ENCODE peak calls at places on chromosome 17, in six cellular contexts. One of them, this sample, is unnamed.

GRCh38 chr17:48037036-48037881 is at the start of gene COPZ2:
- DNase-seq in non-pigmented ciliary epithelial cell: no peak
- DNase-seq in fibroblast of the conjunctiva: no peak
- DNase-seq in OCI-M1: peak
- DNase-seq in EL: peak
- DNase-seq in nephron progenitor cell: peak
- DNase-seq in this sample: no peak

GRCh38 chr17:75814021-75814395 is 29.4 kb downstream of the UNK start:
- DNase-seq in non-pigmented ciliary epithelial cell: no peak
- DNase-seq in fibroblast of the conjunctiva: no peak
- DNase-seq in OCI-M1: no peak
- DNase-seq in EL: no peak
- DNase-seq in nephron progenitor cell: no peak
- DNase-seq in this sample: no peak

GRCh38 chr17:45160505-45161287 is 979 bp upstream of the HEXIM2 start:
- DNase-seq in non-pigmented ciliary epithelial cell: no peak
- DNase-seq in fibroblast of the conjunctiva: no peak
- DNase-seq in OCI-M1: peak
- DNase-seq in EL: peak
- DNase-seq in nephron progenitor cell: peak
- DNase-seq in this sample: peak

GRCh38 chr17:40063915-40064531 is 1.3 kb downstream of the THRA start:
- DNase-seq in non-pigmented ciliary epithelial cell: no peak
- DNase-seq in fibroblast of the conjunctiva: no peak
- DNase-seq in OCI-M1: no peak
- DNase-seq in EL: no peak
- DNase-seq in nephron progenitor cell: no peak
- DNase-seq in this sample: no peak

GRCh38 chr17:38703742-38704644 is 1.1 kb upstream of the MLLT6 start:
- DNase-seq in non-pigmented ciliary epithelial cell: no peak
- DNase-seq in fibroblast of the conjunctiva: no peak
- DNase-seq in OCI-M1: peak
- DNase-seq in EL: peak
- DNase-seq in nephron progenitor cell: peak
- DNase-seq in this sample: no peak

GRCh38 chr17:31550389-31551056 is 159.0 kb downstream of the RAB11FIP4 start:
- DNase-seq in non-pigmented ciliary epithelial cell: no peak
- DNase-seq in fibroblast of the conjunctiva: no peak
- DNase-seq in OCI-M1: no peak
- DNase-seq in EL: no peak
- DNase-seq in nephron progenitor cell: no peak
- DNase-seq in this sample: no peak

GRCh38 chr17:56125830-56126819 is 27.1 kb upstream of the ANKFN1 start:
- DNase-seq in non-pigmented ciliary epithelial cell: no peak
- DNase-seq in fibroblast of the conjunctiva: peak
- DNase-seq in OCI-M1: peak
- DNase-seq in EL: peak
- DNase-seq in nephron progenitor cell: peak
- DNase-seq in this sample: peak

GRCh38 chr17:50076221-50076590 is 18.9 kb upstream of the PDK2 start:
- DNase-seq in non-pigmented ciliary epithelial cell: no peak
- DNase-seq in fibroblast of the conjunctiva: no peak
- DNase-seq in OCI-M1: no peak
- DNase-seq in EL: no peak
- DNase-seq in nephron progenitor cell: no peak
- DNase-seq in this sample: no peak

GRCh38 chr17:29115906-29116651 is 64.1 kb downstream of the MYO18A start:
- DNase-seq in non-pigmented ciliary epithelial cell: no peak
- DNase-seq in fibroblast of the conjunctiva: no peak
- DNase-seq in OCI-M1: peak
- DNase-seq in EL: peak
- DNase-seq in nephron progenitor cell: peak
- DNase-seq in this sample: no peak

GRCh38 chr17:75047398-75048098 is 523 bp downstream of the KCTD2 start:
- DNase-seq in non-pigmented ciliary epithelial cell: no peak
- DNase-seq in fibroblast of the conjunctiva: no peak
- DNase-seq in OCI-M1: peak
- DNase-seq in EL: no peak
- DNase-seq in nephron progenitor cell: peak
- DNase-seq in this sample: no peak

GRCh38 chr17:8041249-8041928 is 2.5 kb downstream of the ALOX15B start:
- DNase-seq in non-pigmented ciliary epithelial cell: peak
- DNase-seq in fibroblast of the conjunctiva: peak
- DNase-seq in OCI-M1: peak
- DNase-seq in EL: peak
- DNase-seq in nephron progenitor cell: no peak
- DNase-seq in this sample: peak

GRCh38 chr17:57902117-57902799 is 52.4 kb upstream of the MRPS23 start:
- DNase-seq in non-pigmented ciliary epithelial cell: no peak
- DNase-seq in fibroblast of the conjunctiva: no peak
- DNase-seq in OCI-M1: no peak
- DNase-seq in EL: no peak
- DNase-seq in nephron progenitor cell: no peak
- DNase-seq in this sample: no peak

GRCh38 chr17:44906010-44906646 is 6.9 kb upstream of the EFTUD2 start:
- DNase-seq in non-pigmented ciliary epithelial cell: peak
- DNase-seq in fibroblast of the conjunctiva: peak
- DNase-seq in OCI-M1: peak
- DNase-seq in EL: peak
- DNase-seq in nephron progenitor cell: no peak
- DNase-seq in this sample: peak

GRCh38 chr17:4204190-4204589 is 59.6 kb downstream of the ANKFY1 start:
- DNase-seq in non-pigmented ciliary epithelial cell: no peak
- DNase-seq in fibroblast of the conjunctiva: no peak
- DNase-seq in OCI-M1: no peak
- DNase-seq in EL: no peak
- DNase-seq in nephron progenitor cell: no peak
- DNase-seq in this sample: peak

GRCh38 chr17:58196610-58197009 is 4.1 kb downstream of the EPX start:
- DNase-seq in non-pigmented ciliary epithelial cell: no peak
- DNase-seq in fibroblast of the conjunctiva: no peak
- DNase-seq in OCI-M1: no peak
- DNase-seq in EL: no peak
- DNase-seq in nephron progenitor cell: no peak
- DNase-seq in this sample: no peak

GRCh38 chr17:63438092-63439051 is 7.7 kb downstream of the CYB561 start:
- DNase-seq in non-pigmented ciliary epithelial cell: no peak
- DNase-seq in fibroblast of the conjunctiva: no peak
- DNase-seq in OCI-M1: no peak
- DNase-seq in EL: no peak
- DNase-seq in nephron progenitor cell: no peak
- DNase-seq in this sample: no peak

GRCh38 chr17:14827394-14827793 is 437.7 kb downstream of the PMP22 start:
- DNase-seq in non-pigmented ciliary epithelial cell: no peak
- DNase-seq in fibroblast of the conjunctiva: no peak
- DNase-seq in OCI-M1: no peak
- DNase-seq in EL: no peak
- DNase-seq in nephron progenitor cell: peak
- DNase-seq in this sample: no peak

GRCh38 chr17:33267279-33267790 is 25.8 kb downstream of the ASIC2 start:
- DNase-seq in non-pigmented ciliary epithelial cell: peak
- DNase-seq in fibroblast of the conjunctiva: peak
- DNase-seq in OCI-M1: no peak
- DNase-seq in EL: peak
- DNase-seq in nephron progenitor cell: no peak
- DNase-seq in this sample: peak

GRCh38 chr17:81566461-81567126 is 14.4 kb upstream of the FAAP100 start:
- DNase-seq in non-pigmented ciliary epithelial cell: peak
- DNase-seq in fibroblast of the conjunctiva: peak
- DNase-seq in OCI-M1: no peak
- DNase-seq in EL: peak
- DNase-seq in nephron progenitor cell: no peak
- DNase-seq in this sample: peak

GRCh38 chr17:77437017-77437416 is 296.2 kb downstream of the SEC14L1 start:
- DNase-seq in non-pigmented ciliary epithelial cell: no peak
- DNase-seq in fibroblast of the conjunctiva: peak
- DNase-seq in OCI-M1: peak
- DNase-seq in EL: peak
- DNase-seq in nephron progenitor cell: no peak
- DNase-seq in this sample: peak

GRCh38 chr17:10063730-10064221 is 134.6 kb downstream of the GAS7 start:
- DNase-seq in non-pigmented ciliary epithelial cell: no peak
- DNase-seq in fibroblast of the conjunctiva: peak
- DNase-seq in OCI-M1: no peak
- DNase-seq in EL: no peak
- DNase-seq in nephron progenitor cell: no peak
- DNase-seq in this sample: no peak

GRCh38 chr17:27747462-27748359 is 52.6 kb downstream of the NOS2 start:
- DNase-seq in non-pigmented ciliary epithelial cell: no peak
- DNase-seq in fibroblast of the conjunctiva: no peak
- DNase-seq in OCI-M1: no peak
- DNase-seq in EL: no peak
- DNase-seq in nephron progenitor cell: peak
- DNase-seq in this sample: no peak

GRCh38 chr17:751269-752001 is 629 bp downstream of the GEMIN4 start:
- DNase-seq in non-pigmented ciliary epithelial cell: no peak
- DNase-seq in fibroblast of the conjunctiva: no peak
- DNase-seq in OCI-M1: peak
- DNase-seq in EL: peak
- DNase-seq in nephron progenitor cell: no peak
- DNase-seq in this sample: peak

GRCh38 chr17:77304051-77304745 is 163.4 kb downstream of the SEC14L1 start:
- DNase-seq in non-pigmented ciliary epithelial cell: no peak
- DNase-seq in fibroblast of the conjunctiva: no peak
- DNase-seq in OCI-M1: no peak
- DNase-seq in EL: peak
- DNase-seq in nephron progenitor cell: no peak
- DNase-seq in this sample: no peak

GRCh38 chr17:63332286-63332685 is 113.8 kb downstream of the CYB561 start:
- DNase-seq in non-pigmented ciliary epithelial cell: no peak
- DNase-seq in fibroblast of the conjunctiva: no peak
- DNase-seq in OCI-M1: no peak
- DNase-seq in EL: no peak
- DNase-seq in nephron progenitor cell: no peak
- DNase-seq in this sample: no peak

GRCh38 chr17:38608648-38609047 is 2.9 kb upstream of the SRCIN1 start:
- DNase-seq in non-pigmented ciliary epithelial cell: no peak
- DNase-seq in fibroblast of the conjunctiva: no peak
- DNase-seq in OCI-M1: no peak
- DNase-seq in EL: no peak
- DNase-seq in nephron progenitor cell: no peak
- DNase-seq in this sample: no peak

GRCh38 chr17:313231-313630 is 39.4 kb downstream of the RPH3AL start:
- DNase-seq in non-pigmented ciliary epithelial cell: no peak
- DNase-seq in fibroblast of the conjunctiva: no peak
- DNase-seq in OCI-M1: no peak
- DNase-seq in EL: no peak
- DNase-seq in nephron progenitor cell: no peak
- DNase-seq in this sample: no peak

GRCh38 chr17:81228834-81229665 is 6.3 kb upstream of the CEP131 start:
- DNase-seq in non-pigmented ciliary epithelial cell: no peak
- DNase-seq in fibroblast of the conjunctiva: no peak
- DNase-seq in OCI-M1: no peak
- DNase-seq in EL: no peak
- DNase-seq in nephron progenitor cell: no peak
- DNase-seq in this sample: no peak

GRCh38 chr17:34606721-34607120 is 27.3 kb downstream of the TMEM132E start:
- DNase-seq in non-pigmented ciliary epithelial cell: no peak
- DNase-seq in fibroblast of the conjunctiva: no peak
- DNase-seq in OCI-M1: no peak
- DNase-seq in EL: no peak
- DNase-seq in nephron progenitor cell: no peak
- DNase-seq in this sample: no peak

GRCh38 chr17:27381007-27381501 is 75.2 kb upstream of the KSR1 start:
- DNase-seq in non-pigmented ciliary epithelial cell: no peak
- DNase-seq in fibroblast of the conjunctiva: no peak
- DNase-seq in OCI-M1: peak
- DNase-seq in EL: peak
- DNase-seq in nephron progenitor cell: peak
- DNase-seq in this sample: peak

GRCh38 chr17:64496786-64497564 is at the start of gene POLG2:
- DNase-seq in non-pigmented ciliary epithelial cell: peak
- DNase-seq in fibroblast of the conjunctiva: peak
- DNase-seq in OCI-M1: peak
- DNase-seq in EL: peak
- DNase-seq in nephron progenitor cell: peak
- DNase-seq in this sample: peak

GRCh38 chr17:64992325-64992802 is 64.2 kb downstream of the GNA13 start:
- DNase-seq in non-pigmented ciliary epithelial cell: no peak
- DNase-seq in fibroblast of the conjunctiva: no peak
- DNase-seq in OCI-M1: peak
- DNase-seq in EL: peak
- DNase-seq in nephron progenitor cell: peak
- DNase-seq in this sample: peak

GRCh38 chr17:39014044-39014794 is 47.0 kb upstream of the FBXO47 start:
- DNase-seq in non-pigmented ciliary epithelial cell: no peak
- DNase-seq in fibroblast of the conjunctiva: no peak
- DNase-seq in OCI-M1: peak
- DNase-seq in EL: peak
- DNase-seq in nephron progenitor cell: no peak
- DNase-seq in this sample: peak

This sample was measured in brain microvascular endothelial cell.